ENCODE peak calls at places on chromosomes 13 and 19, in eight cellular contexts. One of them, this sample, is unnamed.

GRCh38 chr19:13044160-13044853 is 49.0 kb downstream of the NFIX start:
- DNase-seq in Calu3: no peak
- DNase-seq in fibroblast of mammary gland: peak; percentile 59
- DNase-seq in Peyer's patch: no peak
- DNase-seq in brain microvascular endothelial cell: no peak
- DNase-seq in osteoblast: peak; percentile 80
- DNase-seq in heart left ventricle: no peak
- DNase-seq in right atrium auricular region: no peak
- DNase-seq in this sample: no peak

GRCh38 chr19:14632286-14632685 is 42.4 kb downstream of the ADGRE3 start:
- DNase-seq in Calu3: peak; percentile 8
- DNase-seq in fibroblast of mammary gland: peak; percentile 20
- DNase-seq in Peyer's patch: no peak
- DNase-seq in brain microvascular endothelial cell: peak; percentile 18
- DNase-seq in osteoblast: no peak
- DNase-seq in heart left ventricle: no peak
- DNase-seq in right atrium auricular region: no peak
- DNase-seq in this sample: no peak

GRCh38 chr13:29664591-29664990 is 69.1 kb upstream of the SLC7A1 start:
- DNase-seq in Calu3: no peak
- DNase-seq in fibroblast of mammary gland: no peak
- DNase-seq in Peyer's patch: no peak
- DNase-seq in brain microvascular endothelial cell: no peak
- DNase-seq in osteoblast: peak; percentile 23
- DNase-seq in heart left ventricle: no peak
- DNase-seq in right atrium auricular region: no peak
- DNase-seq in this sample: no peak

GRCh38 chr19:30664358-30665058 is 292.3 kb downstream of the ZNF536 start:
- DNase-seq in Calu3: no peak
- DNase-seq in fibroblast of mammary gland: peak; percentile 19
- DNase-seq in Peyer's patch: no peak
- DNase-seq in brain microvascular endothelial cell: peak; percentile 11
- DNase-seq in osteoblast: no peak
- DNase-seq in heart left ventricle: peak; percentile 36
- DNase-seq in right atrium auricular region: no peak
- DNase-seq in this sample: peak; percentile 53

GRCh38 chr13:67137044-67137735 is 92.9 kb downstream of the PCDH9 start:
- DNase-seq in Calu3: no peak
- DNase-seq in fibroblast of mammary gland: peak; percentile 36
- DNase-seq in Peyer's patch: no peak
- DNase-seq in brain microvascular endothelial cell: no peak
- DNase-seq in osteoblast: no peak
- DNase-seq in heart left ventricle: no peak
- DNase-seq in right atrium auricular region: no peak
- DNase-seq in this sample: no peak

GRCh38 chr13:113550453-113550852 is 34.1 kb upstream of the TFDP1 start:
- DNase-seq in Calu3: no peak
- DNase-seq in fibroblast of mammary gland: no peak
- DNase-seq in Peyer's patch: no peak
- DNase-seq in brain microvascular endothelial cell: no peak
- DNase-seq in osteoblast: no peak
- DNase-seq in heart left ventricle: peak; percentile 7
- DNase-seq in right atrium auricular region: no peak
- DNase-seq in this sample: peak; percentile 62

GRCh38 chr13:28820099-28821051 is at the start of gene MTUS2:
- DNase-seq in Calu3: peak; percentile 7
- DNase-seq in fibroblast of mammary gland: no peak
- DNase-seq in Peyer's patch: no peak
- DNase-seq in brain microvascular endothelial cell: no peak
- DNase-seq in osteoblast: peak; percentile 34
- DNase-seq in heart left ventricle: no peak
- DNase-seq in right atrium auricular region: no peak
- DNase-seq in this sample: no peak

GRCh38 chr19:15123900-15124299 is 16.7 kb downstream of the SYDE1 start:
- DNase-seq in Calu3: no peak
- DNase-seq in fibroblast of mammary gland: no peak
- DNase-seq in Peyer's patch: no peak
- DNase-seq in brain microvascular endothelial cell: no peak
- DNase-seq in osteoblast: peak; percentile 87
- DNase-seq in heart left ventricle: peak; percentile 86
- DNase-seq in right atrium auricular region: peak; percentile 64
- DNase-seq in this sample: no peak

GRCh38 chr19:13060233-13060963 is 42.3 kb downstream of the LYL1 start:
- DNase-seq in Calu3: peak; percentile 45
- DNase-seq in fibroblast of mammary gland: peak; percentile 35
- DNase-seq in Peyer's patch: no peak
- DNase-seq in brain microvascular endothelial cell: no peak
- DNase-seq in osteoblast: peak; percentile 91
- DNase-seq in heart left ventricle: peak; percentile 66
- DNase-seq in right atrium auricular region: no peak
- DNase-seq in this sample: no peak

GRCh38 chr19:2207991-2208860 is 27.9 kb downstream of the PLEKHJ1 start:
- DNase-seq in Calu3: no peak
- DNase-seq in fibroblast of mammary gland: peak; percentile 74
- DNase-seq in Peyer's patch: peak; percentile 74
- DNase-seq in brain microvascular endothelial cell: peak; percentile 78
- DNase-seq in osteoblast: peak; percentile 100
- DNase-seq in heart left ventricle: peak; percentile 62
- DNase-seq in right atrium auricular region: peak; percentile 79
- DNase-seq in this sample: peak; percentile 90

GRCh38 chr13:56988543-56988942 is 152.2 kb upstream of the PRR20A start:
- DNase-seq in Calu3: no peak
- DNase-seq in fibroblast of mammary gland: no peak
- DNase-seq in Peyer's patch: no peak
- DNase-seq in brain microvascular endothelial cell: no peak
- DNase-seq in osteoblast: no peak
- DNase-seq in heart left ventricle: no peak
- DNase-seq in right atrium auricular region: no peak
- DNase-seq in this sample: no peak

GRCh38 chr13:41019027-41019487 is at the start of gene ELF1:
- DNase-seq in Calu3: peak; percentile 49
- DNase-seq in fibroblast of mammary gland: peak; percentile 82
- DNase-seq in Peyer's patch: peak; percentile 78
- DNase-seq in brain microvascular endothelial cell: peak; percentile 48
- DNase-seq in osteoblast: peak; percentile 65
- DNase-seq in heart left ventricle: no peak
- DNase-seq in right atrium auricular region: no peak
- DNase-seq in this sample: no peak

GRCh38 chr19:51311388-51312257 is at the start of gene IGLON5:
- DNase-seq in Calu3: no peak
- DNase-seq in fibroblast of mammary gland: no peak
- DNase-seq in Peyer's patch: no peak
- DNase-seq in brain microvascular endothelial cell: no peak
- DNase-seq in osteoblast: peak; percentile 73
- DNase-seq in heart left ventricle: no peak
- DNase-seq in right atrium auricular region: no peak
- DNase-seq in this sample: no peak

GRCh38 chr13:113393226-113393571 is 29.3 kb upstream of the GRTP1 start:
- DNase-seq in Calu3: no peak
- DNase-seq in fibroblast of mammary gland: no peak
- DNase-seq in Peyer's patch: no peak
- DNase-seq in brain microvascular endothelial cell: no peak
- DNase-seq in osteoblast: peak; percentile 21
- DNase-seq in heart left ventricle: no peak
- DNase-seq in right atrium auricular region: no peak
- DNase-seq in this sample: no peak

GRCh38 chr19:42054205-42054604 is 15.8 kb downstream of the GRIK5 start:
- DNase-seq in Calu3: no peak
- DNase-seq in fibroblast of mammary gland: no peak
- DNase-seq in Peyer's patch: no peak
- DNase-seq in brain microvascular endothelial cell: no peak
- DNase-seq in osteoblast: peak; percentile 62
- DNase-seq in heart left ventricle: no peak
- DNase-seq in right atrium auricular region: no peak
- DNase-seq in this sample: no peak

GRCh38 chr19:50008532-50008931 is 16.6 kb downstream of the VRK3 start:
- DNase-seq in Calu3: no peak
- DNase-seq in fibroblast of mammary gland: no peak
- DNase-seq in Peyer's patch: no peak
- DNase-seq in brain microvascular endothelial cell: no peak
- DNase-seq in osteoblast: no peak
- DNase-seq in heart left ventricle: no peak
- DNase-seq in right atrium auricular region: no peak
- DNase-seq in this sample: no peak
- TF ChIP-seq CTCF in Calu3: no peak
- TF ChIP-seq CTCF in fibroblast of mammary gland: peak; percentile 14
- TF ChIP-seq CTCF in Peyer's patch: no peak
- TF ChIP-seq CTCF in brain microvascular endothelial cell: peak; percentile 59
- TF ChIP-seq CTCF in osteoblast: peak; percentile 13
- TF ChIP-seq CTCF in heart left ventricle: no peak
- TF ChIP-seq CTCF in right atrium auricular region: no peak
- TF ChIP-seq CTCF in this sample: no peak

DNA sequence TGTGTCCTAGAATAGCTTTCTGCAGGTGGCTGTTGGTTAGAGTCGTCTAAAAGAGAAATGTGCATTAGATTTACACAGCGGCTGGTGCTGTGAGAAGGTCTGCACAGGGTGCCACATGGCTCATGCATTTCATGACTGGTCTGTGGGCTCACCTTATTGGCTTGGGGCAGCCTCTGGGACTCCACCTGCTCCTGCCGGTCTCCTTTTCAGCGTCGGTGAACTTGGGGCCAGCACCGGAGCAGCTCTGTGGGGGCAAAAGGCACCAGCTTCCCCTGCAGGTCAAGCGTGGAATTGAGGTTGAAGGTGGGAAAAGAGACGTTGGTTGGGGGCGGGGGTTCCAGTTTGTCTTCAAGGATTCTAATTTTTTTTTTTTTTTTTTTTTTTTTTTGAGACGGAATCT is 3.1 kb upstream of the PNMA8C start:
- DNase-seq in Calu3: no peak
- DNase-seq in fibroblast of mammary gland: no peak
- DNase-seq in Peyer's patch: no peak
- DNase-seq in brain microvascular endothelial cell: no peak
- DNase-seq in osteoblast: peak; percentile 31
- DNase-seq in heart left ventricle: no peak
- DNase-seq in right atrium auricular region: no peak
- DNase-seq in this sample: no peak
- TF ChIP-seq CTCF in Calu3: no peak
- TF ChIP-seq CTCF in fibroblast of mammary gland: no peak
- TF ChIP-seq CTCF in Peyer's patch: no peak
- TF ChIP-seq CTCF in brain microvascular endothelial cell: peak; percentile 40
- TF ChIP-seq CTCF in osteoblast: no peak
- TF ChIP-seq CTCF in heart left ventricle: no peak
- TF ChIP-seq CTCF in right atrium auricular region: no peak
- TF ChIP-seq CTCF in this sample: no peak

DNA sequence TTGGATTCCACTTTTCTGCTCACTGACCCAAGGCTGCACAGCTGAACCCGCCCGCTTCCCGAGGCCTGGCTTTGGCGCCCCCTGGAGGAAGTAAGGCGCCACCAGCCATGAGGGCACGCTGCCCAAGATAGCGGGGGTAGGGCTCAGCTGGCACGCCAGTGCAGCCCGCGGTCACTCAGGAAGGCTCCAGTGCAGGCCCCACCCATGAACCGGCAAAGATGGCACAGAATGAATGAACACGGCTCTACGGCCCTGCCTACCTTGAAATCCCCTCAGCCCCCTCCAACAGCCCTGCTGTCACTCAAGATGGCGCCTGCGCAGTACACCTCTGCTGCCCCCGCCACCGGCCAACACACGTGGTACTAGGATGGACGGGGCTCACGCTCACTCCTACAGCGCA is 3.0 kb downstream of the PEG3 start:
- DNase-seq in Calu3: no peak
- DNase-seq in fibroblast of mammary gland: peak; percentile 45
- DNase-seq in Peyer's patch: no peak
- DNase-seq in brain microvascular endothelial cell: peak; percentile 20
- DNase-seq in osteoblast: no peak
- DNase-seq in heart left ventricle: peak; percentile 81
- DNase-seq in right atrium auricular region: peak; percentile 82
- DNase-seq in this sample: no peak
- TF ChIP-seq CTCF in Calu3: no peak
- TF ChIP-seq CTCF in fibroblast of mammary gland: peak; percentile 23
- TF ChIP-seq CTCF in Peyer's patch: no peak
- TF ChIP-seq CTCF in brain microvascular endothelial cell: peak; percentile 31
- TF ChIP-seq CTCF in osteoblast: no peak
- TF ChIP-seq CTCF in heart left ventricle: peak; percentile 52
- TF ChIP-seq CTCF in right atrium auricular region: peak; percentile 47
- TF ChIP-seq CTCF in this sample: no peak

GRCh38 chr19:45130888-45131615 is 29.7 kb downstream of the NKPD1 start:
- DNase-seq in Calu3: peak; percentile 83
- DNase-seq in fibroblast of mammary gland: no peak
- DNase-seq in Peyer's patch: no peak
- DNase-seq in brain microvascular endothelial cell: no peak
- DNase-seq in osteoblast: peak; percentile 75
- DNase-seq in heart left ventricle: no peak
- DNase-seq in right atrium auricular region: no peak
- DNase-seq in this sample: no peak
- TF ChIP-seq CTCF in Calu3: peak; percentile 70
- TF ChIP-seq CTCF in fibroblast of mammary gland: no peak
- TF ChIP-seq CTCF in Peyer's patch: peak; percentile 42
- TF ChIP-seq CTCF in brain microvascular endothelial cell: peak; percentile 55
- TF ChIP-seq CTCF in osteoblast: peak; percentile 12
- TF ChIP-seq CTCF in heart left ventricle: no peak
- TF ChIP-seq CTCF in right atrium auricular region: no peak
- TF ChIP-seq CTCF in this sample: no peak

DNA sequence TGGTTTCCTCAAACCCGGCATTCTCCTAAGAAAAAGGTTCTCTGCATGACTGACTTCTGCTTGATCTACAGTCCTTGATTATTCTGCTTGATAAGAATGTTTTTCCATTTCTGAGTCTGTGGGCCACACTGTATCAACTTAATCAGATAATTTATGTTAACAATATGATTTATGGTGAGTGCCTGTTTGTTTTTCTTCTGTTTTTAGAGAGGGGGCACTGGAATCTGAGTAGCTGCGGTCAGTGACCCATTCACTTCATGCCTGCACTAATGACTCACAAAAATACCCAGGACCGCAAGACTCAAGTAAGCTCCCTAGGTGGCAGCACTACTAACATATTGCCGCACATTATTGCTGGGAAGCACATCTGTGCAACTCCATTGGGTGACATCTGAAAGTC is 542.3 kb upstream of the ATXN8OS start:
- DNase-seq in Calu3: peak; percentile 2
- DNase-seq in fibroblast of mammary gland: peak; percentile 4
- DNase-seq in Peyer's patch: no peak
- DNase-seq in brain microvascular endothelial cell: peak; percentile 14
- DNase-seq in osteoblast: no peak
- DNase-seq in heart left ventricle: no peak
- DNase-seq in right atrium auricular region: no peak
- DNase-seq in this sample: no peak
- TF ChIP-seq CTCF in Calu3: no peak
- TF ChIP-seq CTCF in fibroblast of mammary gland: no peak
- TF ChIP-seq CTCF in Peyer's patch: peak; percentile 36
- TF ChIP-seq CTCF in brain microvascular endothelial cell: peak; percentile 49
- TF ChIP-seq CTCF in osteoblast: no peak
- TF ChIP-seq CTCF in heart left ventricle: no peak
- TF ChIP-seq CTCF in right atrium auricular region: no peak
- TF ChIP-seq CTCF in this sample: peak; percentile 36

DNA sequence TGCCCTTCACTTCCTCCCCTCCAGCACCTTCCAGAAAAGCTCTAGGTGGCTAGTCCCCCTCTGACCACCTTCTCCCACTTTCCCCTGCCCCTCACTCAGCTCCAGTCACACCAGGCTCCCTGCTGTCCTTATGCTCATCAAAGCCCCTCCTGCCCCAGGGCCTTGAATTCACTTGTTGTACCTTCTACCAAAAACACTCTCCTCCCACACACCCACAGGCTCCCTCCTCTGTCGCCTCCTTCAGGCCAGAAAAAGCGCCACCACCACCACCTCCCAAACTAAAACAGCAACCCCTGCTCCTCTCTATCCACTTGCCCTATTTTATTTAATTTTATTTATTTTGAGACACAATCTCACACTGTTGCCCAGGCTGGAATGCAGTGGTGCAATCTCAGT is 4.8 kb upstream of the CEACAM16 start:
- DNase-seq in Calu3: no peak
- DNase-seq in fibroblast of mammary gland: no peak
- DNase-seq in Peyer's patch: no peak
- DNase-seq in brain microvascular endothelial cell: no peak
- DNase-seq in osteoblast: peak; percentile 58
- DNase-seq in heart left ventricle: no peak
- DNase-seq in right atrium auricular region: no peak
- DNase-seq in this sample: no peak
- TF ChIP-seq CTCF in Calu3: no peak
- TF ChIP-seq CTCF in fibroblast of mammary gland: peak; percentile 40
- TF ChIP-seq CTCF in Peyer's patch: no peak
- TF ChIP-seq CTCF in brain microvascular endothelial cell: peak; percentile 61
- TF ChIP-seq CTCF in osteoblast: peak; percentile 31
- TF ChIP-seq CTCF in heart left ventricle: no peak
- TF ChIP-seq CTCF in right atrium auricular region: no peak
- TF ChIP-seq CTCF in this sample: peak; percentile 30

This sample was measured in osteocyte.